ENCODE peak calls at places on chromosomes 5 and 9, in ten cellular contexts. V is CD8-positive, alpha-beta memory T cell; Y is HL-60; A is thoracic aorta; Z is tibial nerve; T is left ventricle myocardium inferior; D is breast epithelium; P is astrocyte; B is left lung; S is brain microvascular endothelial cell. E is an unnamed sample.

GRCh38 chr5:176687247-176687646 is 40.0 kb downstream of the TSPAN17 start:
- DNase-seq in Y (no peak), P (no peak), T (no peak), A (no peak), V (no peak), B (no peak), D (no peak), Z (no peak), S (no peak), E (no peak)

GRCh38 chr9:89179920-89180667 is 1.5 kb upstream of the SHC3 start:
- DNase-seq in B (peak; percentile 86), A (peak; percentile 34), S (peak; percentile 96), Y (peak; percentile 75), Z (peak; percentile 87), D (peak; percentile 82), V (no peak), T (peak; percentile 87), P (peak; percentile 95), E (no peak)

GRCh38 chr5:91875133-91875779 is 492.1 kb upstream of the ARRDC3 start:
- DNase-seq in Y (no peak), D (no peak), S (peak; percentile 21), P (no peak), B (no peak), Z (no peak), V (no peak), T (no peak), A (no peak), E (no peak)

GRCh38 chr5:86878250-86878649 is 260.5 kb downstream of the COX7C start:
- DNase-seq in B (no peak), V (no peak), Z (no peak), T (no peak), A (no peak), P (peak; percentile 47), S (no peak), D (no peak), Y (no peak), E (no peak)

GRCh38 chr5:33721491-33722245 is 170.1 kb downstream of the ADAMTS12 start:
- DNase-seq in S (peak; percentile 37), B (no peak), D (no peak), A (no peak), Z (no peak), T (no peak), P (peak; percentile 71), Y (no peak), V (no peak), E (no peak)

GRCh38 chr9:126857261-126857960 is 3.0 kb upstream of the ZBTB34 start:
- DNase-seq in V (no peak), D (peak; percentile 63), A (no peak), T (no peak), Z (no peak), B (no peak), P (no peak), S (no peak), Y (no peak), E (no peak)

GRCh38 chr9:2289234-2289755 is 274.1 kb downstream of the SMARCA2 start:
- DNase-seq in T (no peak), D (no peak), Y (no peak), P (no peak), V (no peak), Z (no peak), B (no peak), S (no peak), A (no peak), E (no peak)

GRCh38 chr9:69303331-69303730 is 21.7 kb upstream of the ENTREP1 start:
- DNase-seq in Y (no peak), Z (no peak), T (no peak), A (no peak), B (no peak), D (no peak), P (no peak), S (no peak), V (no peak), E (no peak)

GRCh38 chr9:130870491-130871381 is 25.9 kb downstream of the QRFP start:
- DNase-seq in T (no peak), A (no peak), S (no peak), P (peak; percentile 68), V (no peak), Y (no peak), D (no peak), Z (no peak), B (no peak), E (no peak)

GRCh38 chr9:130872912-130873503 is 23.6 kb downstream of the QRFP start:
- DNase-seq in B (no peak), T (peak; percentile 70), S (no peak), P (no peak), D (no peak), A (no peak), Z (no peak), V (no peak), Y (no peak), E (no peak)

GRCh38 chr9:130871395-130872057 is 25.1 kb downstream of the QRFP start:
- DNase-seq in P (no peak), B (no peak), T (no peak), Z (no peak), A (no peak), Y (no peak), D (no peak), S (no peak), V (no peak), E (no peak)

GRCh38 chr9:130872511-130872910 is 24.1 kb downstream of the QRFP start:
- DNase-seq in A (no peak), P (no peak), S (no peak), T (no peak), B (no peak), D (no peak), Z (no peak), Y (no peak), V (no peak), E (no peak)

DNA sequence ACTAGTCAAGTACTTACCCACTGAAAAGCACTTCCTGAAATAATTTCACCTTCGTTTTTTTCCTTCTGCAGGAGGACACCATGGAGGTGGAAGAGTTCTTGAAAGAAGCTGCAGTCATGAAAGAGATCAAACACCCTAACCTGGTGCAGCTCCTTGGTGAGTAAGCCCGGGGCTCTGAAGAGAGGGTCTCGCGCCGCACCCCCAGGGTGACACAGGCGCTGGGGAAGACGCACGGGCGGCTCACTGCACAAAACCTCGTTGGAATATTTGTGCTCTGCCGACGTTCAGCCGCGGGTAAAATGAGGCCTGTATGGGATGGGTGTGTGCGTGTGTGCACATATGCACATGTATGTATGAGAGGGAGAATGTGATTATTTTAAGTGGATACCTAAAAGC is 24.6 kb downstream of the QRFP start:
- DNase-seq in S (no peak), P (no peak), V (no peak), B (no peak), Y (no peak), A (no peak), T (no peak), D (no peak), Z (no peak), E (no peak)
- H3K27ac ChIP-seq in S (no peak overlapping the region), P (no peak overlapping the region), V (no peak overlapping the region), B (no peak overlapping the region), Y (no peak overlapping the region), A (no peak overlapping the region), T (peak overlapping the region; percentile 91), D (no peak overlapping the region), Z (no peak overlapping the region), E (no peak overlapping the region)

GRCh38 chr5:132364319-132364718 is 5.2 kb upstream of the SLC22A5 start:
- DNase-seq in Y (peak; percentile 64), T (no peak), S (peak; percentile 23), A (no peak), B (no peak), D (no peak), Z (no peak), P (peak; percentile 76), V (no peak), E (no peak)

GRCh38 chr5:132362086-132362485 is 7.4 kb upstream of the SLC22A5 start:
- DNase-seq in B (no peak), Y (no peak), P (no peak), Z (no peak), T (no peak), V (no peak), S (no peak), D (no peak), A (no peak), E (no peak)

GRCh38 chr5:132369012-132369470 is 469 bp upstream of the SLC22A5 start:
- DNase-seq in Y (no peak), Z (no peak), A (no peak), B (no peak), V (no peak), T (no peak), S (no peak), D (no peak), P (peak; percentile 11), E (no peak)

GRCh38 chr5:132363431-132364112 is 5.9 kb upstream of the SLC22A5 start:
- DNase-seq in A (peak; percentile 43), P (peak; percentile 93), B (no peak), Z (peak; percentile 77), V (no peak), D (no peak), S (peak; percentile 95), Y (no peak), T (no peak), E (no peak)

GRCh38 chr5:132365213-132365612 is 4.3 kb upstream of the SLC22A5 start:
- DNase-seq in D (no peak), T (no peak), B (no peak), Y (no peak), A (no peak), P (peak; percentile 96), S (peak; percentile 83), Z (no peak), V (no peak), E (no peak)
- H3K27ac ChIP-seq in D (no peak overlapping the region), T (peak overlapping the region; percentile 89), B (no peak overlapping the region), Y (no peak overlapping the region), A (no peak overlapping the region), P (peak overlapping the region; percentile 61), S (peak overlapping the region; percentile 36), Z (peak overlapping the region; percentile 55), V (no peak overlapping the region), E (no peak overlapping the region)

DNA sequence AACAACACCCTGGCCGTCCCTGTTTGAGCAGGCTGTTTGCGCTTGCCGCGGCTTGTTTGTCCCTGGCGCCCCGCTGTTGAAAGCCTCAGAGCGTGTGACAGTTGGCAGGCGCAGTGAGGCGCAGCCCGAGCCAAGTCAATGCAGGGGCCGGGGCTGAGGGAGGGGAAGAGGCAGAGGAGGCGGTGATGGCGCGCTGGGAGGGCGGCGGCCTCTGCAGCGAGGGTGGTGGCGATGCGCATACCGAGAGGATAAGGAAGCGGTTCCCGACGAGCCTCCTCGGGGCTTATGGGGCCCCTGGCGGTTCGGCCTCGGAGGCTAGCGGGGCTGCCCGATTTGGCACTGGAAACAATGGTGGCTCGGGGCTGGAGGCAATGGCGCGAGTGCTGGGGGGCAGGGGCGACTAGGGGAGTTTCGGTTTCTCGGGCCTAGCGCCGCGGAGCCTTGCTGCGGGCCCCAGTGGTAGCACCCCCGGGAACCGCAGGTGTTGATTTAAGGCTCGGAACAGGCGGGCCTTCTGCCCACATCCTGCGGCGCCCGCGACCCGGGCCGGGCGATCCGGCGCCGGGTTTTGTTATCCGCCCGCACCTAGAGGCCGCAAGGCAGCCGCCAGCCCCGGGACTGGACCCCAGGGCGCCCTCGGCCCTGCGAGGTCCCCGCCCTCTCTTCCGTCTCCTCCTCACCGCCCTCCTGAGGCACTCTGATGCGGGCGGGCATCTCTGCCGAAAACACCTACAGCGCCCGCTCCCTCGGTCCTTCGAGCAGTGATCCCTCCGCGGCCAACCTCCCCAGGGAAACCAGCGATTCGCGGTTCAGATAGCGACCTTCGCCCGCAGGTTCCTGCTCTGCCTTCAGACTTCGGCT is 955 bp upstream of the LNPEP start:
- DNase-seq in T (peak; percentile 93), Y (peak; percentile 86), A (peak; percentile 57), D (peak; percentile 83), P (peak; percentile 91), Z (peak; percentile 85), S (peak; percentile 86), B (peak; percentile 98), V (peak; percentile 98), E (peak; percentile 92)
- H3K27ac ChIP-seq in T (peak overlapping the region; percentile 98), Y (peak overlapping the region; percentile 94), A (peak overlapping the region; percentile 95), D (peak overlapping the region; percentile 95), P (peak overlapping the region; percentile 93), Z (peak overlapping the region; percentile 96), S (peak overlapping the region; percentile 76), B (peak overlapping the region; percentile 98), V (peak overlapping the region; percentile 81), E (peak overlapping the region; percentile 93)

GRCh38 chr9:30036558-30036957 is 2347.9 kb upstream of the ACO1 start:
- DNase-seq in A (no peak), D (no peak), P (no peak), Y (no peak), V (no peak), S (no peak), T (no peak), B (no peak), Z (no peak), E (no peak)

DNA sequence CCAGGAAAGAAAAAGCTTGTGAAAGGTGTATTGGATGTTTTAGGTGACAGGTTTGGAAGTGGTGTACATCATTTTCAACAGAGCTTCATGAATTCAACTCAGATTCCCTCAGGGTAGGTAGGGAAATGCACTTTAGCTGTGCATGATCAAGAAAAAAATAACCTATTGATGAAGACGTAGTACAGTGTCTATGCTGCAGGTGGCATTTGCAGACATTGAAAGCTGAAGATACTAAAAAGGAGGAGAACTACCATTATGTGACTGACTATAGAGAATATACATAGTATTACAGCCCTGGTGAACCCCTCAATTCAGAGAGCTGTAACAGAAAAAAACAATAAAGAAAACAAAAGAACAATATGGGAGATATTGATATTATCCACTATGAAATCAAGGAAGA is 2344.7 kb upstream of the ACO1 start:
- DNase-seq in S (no peak), A (no peak), T (no peak), Z (no peak), Y (no peak), D (no peak), B (no peak), V (no peak), P (no peak), E (no peak)
- H3K27ac ChIP-seq in S (no peak overlapping the region), A (no peak overlapping the region), T (no peak overlapping the region), Z (no peak overlapping the region), Y (no peak overlapping the region), D (no peak overlapping the region), B (no peak overlapping the region), V (no peak overlapping the region), P (no peak overlapping the region), E (no peak overlapping the region)

E was measured in effector memory CD4-positive, alpha-beta T cell.